ENCODE peak calls at places on chromosomes 1 and 21, in nine cellular contexts. G is GM12891; O is GM23338; A is trophoblast cell; D is mesendoderm; V is A549; K is activated CD4-positive, alpha-beta T cell treated with anti-CD3 and anti-CD28 coated beads, Interleukin-2, amount 50 U/mL, for 48 hours; Y is psoas muscle; Q is NCI-H2081. J is an unnamed sample.

GRCh38 chr1:7678491-7679158 is 92.5 kb upstream of the VAMP3 start:
- DNase-seq in G (no peak), O (no peak), A (no peak), D (no peak), V (no peak), K (no peak), Y (no peak), Q (no peak), J (no peak)

GRCh38 chr21:45889961-45890360 is 91.6 kb upstream of the COL6A1 start:
- DNase-seq in G (no peak), O (no peak), A (no peak), D (no peak), V (no peak), K (no peak), Y (peak), Q (no peak), J (no peak)

GRCh38 chr1:66598670-66599069 is 64.7 kb downstream of the SGIP1 start:
- DNase-seq in G (no peak), O (no peak), A (peak), D (peak), V (no peak), K (no peak), Y (no peak), Q (no peak), J (no peak)

GRCh38 chr1:198201956-198202784 is 45.4 kb downstream of the NEK7 start:
- DNase-seq in G (no peak), O (no peak), A (no peak), D (no peak), V (no peak), K (peak), Y (no peak), Q (no peak), J (no peak)

GRCh38 chr1:226603030-226603960 is 54.7 kb downstream of the STUM start:
- DNase-seq in G (no peak), O (no peak), A (peak), D (no peak), V (no peak), K (no peak), Y (peak), Q (no peak), J (no peak)

GRCh38 chr1:6614019-6614952 is 755 bp downstream of the PHF13 start:
- DNase-seq in G (peak), O (peak), A (peak), D (peak), V (no peak), K (peak), Y (peak), Q (peak), J (peak)

GRCh38 chr1:74819062-74819461 is 86.1 kb downstream of the TYW3 start:
- DNase-seq in G (no peak), O (no peak), A (no peak), D (no peak), V (no peak), K (no peak), Y (no peak), Q (no peak), J (no peak)

GRCh38 chr1:182182311-182182710 is 120.8 kb upstream of the ZNF648 start:
- DNase-seq in G (no peak), O (no peak), A (no peak), D (no peak), V (no peak), K (no peak), Y (no peak), Q (no peak), J (no peak)

GRCh38 chr1:151839457-151840409 is at the start of gene C2CD4D:
- DNase-seq in G (no peak), O (peak), A (peak), D (peak), V (no peak), K (peak), Y (no peak), Q (peak), J (no peak)

GRCh38 chr21:33854604-33855003 is 61.0 kb downstream of the ATP5PO start:
- DNase-seq in G (no peak), O (no peak), A (no peak), D (peak), V (peak), K (no peak), Y (no peak), Q (peak), J (no peak)

GRCh38 chr1:5595531-5596170 is 396.6 kb downstream of the NPHP4 start:
- DNase-seq in G (no peak), O (no peak), A (no peak), D (no peak), V (no peak), K (no peak), Y (no peak), Q (no peak), J (no peak)

GRCh38 chr21:36709030-36709867 is 10.3 kb downstream of the SIM2 start:
- DNase-seq in G (no peak), O (peak), A (no peak), D (peak), V (no peak), K (peak), Y (no peak), Q (no peak), J (no peak)

GRCh38 chr1:111754964-111755320 is 759 bp upstream of the DDX20 start:
- DNase-seq in G (peak), O (peak), A (peak), D (peak), V (peak), K (peak), Y (peak), Q (peak), J (peak)

GRCh38 chr1:162035241-162035640 is 11.6 kb upstream of the OLFML2B start:
- DNase-seq in G (no peak), O (no peak), A (peak), D (peak), V (no peak), K (peak), Y (no peak), Q (peak), J (no peak)

GRCh38 chr1:184930645-184931044 is 43.7 kb downstream of the NIBAN1 start:
- DNase-seq in G (no peak), O (no peak), A (no peak), D (no peak), V (no peak), K (no peak), Y (no peak), Q (no peak), J (no peak)

GRCh38 chr1:46087891-46088290 is 44.5 kb downstream of the PIK3R3 start:
- DNase-seq in G (no peak), O (no peak), A (no peak), D (no peak), V (no peak), K (no peak), Y (no peak), Q (no peak), J (no peak)

GRCh38 chr1:20950689-20951088 is 163.6 kb upstream of the HP1BP3 start:
- DNase-seq in G (no peak), O (no peak), A (peak), D (no peak), V (no peak), K (no peak), Y (no peak), Q (no peak), J (peak)

GRCh38 chr1:15959847-15960446 is 16.0 kb downstream of the ZBTB17 start:
- DNase-seq in G (no peak), O (no peak), A (no peak), D (no peak), V (no peak), K (peak), Y (no peak), Q (no peak), J (no peak)

GRCh38 chr1:202291001-202291400 is 50.7 kb downstream of the UBE2T start:
- DNase-seq in G (no peak), O (no peak), A (no peak), D (no peak), V (no peak), K (no peak), Y (no peak), Q (no peak), J (no peak)